ENCODE peak calls at places on chromosomes 1 and 21, in nine cellular contexts. Q is CD8-positive, alpha-beta T cell; V is uterus; F is astrocyte of the spinal cord; Y is pancreas; E is endodermal cell; D is mammary epithelial cell; T is endothelial cell; R is GM20000. L is an unnamed sample.

GRCh38 chr1:92784051-92784638 is 763 bp downstream of the EVI5 start:
- DNase-seq in Q (no peak), V (peak), F (peak), Y (peak), E (peak), D (peak), T (peak), R (peak), L (no peak)

GRCh38 chr21:36441715-36442114 is 38.2 kb downstream of the CLDN14 start:
- DNase-seq in Q (no peak), V (no peak), F (no peak), Y (no peak), E (no peak), D (no peak), T (no peak), R (no peak), L (no peak)

GRCh38 chr1:98963359-98963758 is 41.3 kb downstream of the PLPPR5 start:
- DNase-seq in Q (no peak), V (no peak), F (no peak), Y (no peak), E (no peak), D (no peak), T (no peak), R (no peak), L (no peak)

GRCh38 chr1:208928335-208928734 is 655.2 kb upstream of the CAMK1G start:
- DNase-seq in Q (no peak), V (no peak), F (no peak), Y (no peak), E (no peak), D (no peak), T (no peak), R (no peak), L (no peak)

GRCh38 chr1:50084389-50084788 is 24.3 kb upstream of the ELAVL4 start:
- DNase-seq in Q (no peak), V (no peak), F (no peak), Y (no peak), E (no peak), D (no peak), T (no peak), R (no peak), L (no peak)

GRCh38 chr1:32892368-32893197 is 6.3 kb downstream of the HPCA start:
- DNase-seq in Q (no peak), V (no peak), F (no peak), Y (no peak), E (peak), D (no peak), T (peak), R (peak), L (peak)

GRCh38 chr1:227734546-227734857 is 600 bp downstream of the JMJD4 start:
- DNase-seq in Q (no peak), V (no peak), F (no peak), Y (no peak), E (no peak), D (no peak), T (no peak), R (no peak), L (no peak)

GRCh38 chr1:183080406-183080805 is 57.2 kb downstream of the LAMC1 start:
- DNase-seq in Q (no peak), V (no peak), F (peak), Y (no peak), E (no peak), D (no peak), T (no peak), R (no peak), L (no peak)

GRCh38 chr1:200323856-200324400 is 85.9 kb downstream of the ZNF281 start:
- DNase-seq in Q (no peak), V (no peak), F (no peak), Y (no peak), E (no peak), D (peak), T (no peak), R (no peak), L (no peak)

GRCh38 chr1:66271216-66271903 is 262.6 kb upstream of the SGIP1 start:
- DNase-seq in Q (no peak), V (peak), F (peak), Y (peak), E (peak), D (peak), T (peak), R (peak), L (peak)

GRCh38 chr1:234878288-234878687 is 250.3 kb downstream of the TOMM20 start:
- DNase-seq in Q (no peak), V (no peak), F (no peak), Y (no peak), E (no peak), D (no peak), T (no peak), R (no peak), L (no peak)

GRCh38 chr1:74733616-74734484 is 898 bp downstream of the TYW3 start:
- DNase-seq in Q (no peak), V (no peak), F (peak), Y (peak), E (no peak), D (peak), T (peak), R (peak), L (peak)

GRCh38 chr1:153958961-153959260 is 499 bp upstream of the CRTC2 start:
- DNase-seq in Q (no peak), V (no peak), F (no peak), Y (no peak), E (no peak), D (no peak), T (no peak), R (no peak), L (no peak)

GRCh38 chr1:153956997-153957715 is 1.3 kb downstream of the CRTC2 start:
- DNase-seq in Q (no peak), V (no peak), F (no peak), Y (no peak), E (no peak), D (no peak), T (no peak), R (no peak), L (no peak)

GRCh38 chr1:153959454-153959853 is 1.0 kb upstream of the CRTC2 start:
- DNase-seq in Q (no peak), V (no peak), F (no peak), Y (no peak), E (peak), D (no peak), T (no peak), R (no peak), L (no peak)

GRCh38 chr1:153957744-153958110 is 685 bp downstream of the CRTC2 start:
- DNase-seq in Q (no peak), V (no peak), F (peak), Y (no peak), E (no peak), D (peak), T (no peak), R (peak), L (no peak)

DNA sequence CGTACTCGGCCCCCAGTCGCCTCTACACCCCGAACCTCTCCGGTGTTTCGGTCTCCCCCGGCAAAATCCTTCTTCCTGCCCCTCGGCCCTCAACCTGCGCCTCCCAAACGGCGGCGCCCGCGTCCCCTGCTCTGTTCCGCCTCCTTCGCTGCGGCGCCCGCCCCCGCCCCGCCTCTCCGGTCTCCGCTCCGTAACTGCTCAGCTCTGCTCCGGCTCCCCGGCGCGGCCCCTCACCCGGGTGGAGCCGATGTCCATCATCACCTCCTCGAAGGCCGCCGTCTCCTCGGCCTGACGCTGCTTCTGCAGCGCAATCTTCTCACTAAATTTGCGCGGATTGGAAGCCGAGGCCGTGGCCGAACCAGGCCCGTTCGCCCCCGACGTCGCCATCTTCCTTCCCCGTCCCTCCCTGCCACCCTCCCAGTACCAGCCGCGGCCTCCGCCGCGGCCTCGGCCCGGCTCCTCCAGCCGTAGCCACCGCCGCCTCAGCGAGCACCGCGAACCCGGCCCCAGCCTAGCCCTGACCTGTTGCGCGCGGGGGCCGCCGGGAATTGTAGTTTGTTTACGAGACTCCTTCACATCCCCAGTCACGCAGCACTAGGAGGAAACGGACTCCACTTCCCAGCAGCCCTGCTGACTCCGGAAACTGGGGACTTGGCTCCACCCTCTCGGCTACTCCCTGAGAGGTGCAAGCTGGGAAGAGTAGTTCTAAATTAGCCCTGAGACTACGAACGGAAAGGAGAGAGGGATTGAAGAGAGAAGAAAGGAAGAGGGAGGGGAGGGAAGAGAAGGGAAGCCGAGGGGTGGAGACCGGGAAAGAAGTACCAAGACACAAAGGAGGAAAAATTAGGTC is at the start of gene CRTC2:
- DNase-seq in Q (peak), V (peak), F (peak), Y (peak), E (peak), D (peak), T (peak), R (peak), L (peak)
- TF ChIP-seq CTCF in Q (no peak), V (no peak), F (no peak), Y (no peak), E (no peak), D (no peak), T (no peak), R (peak), L (no peak)

DNA sequence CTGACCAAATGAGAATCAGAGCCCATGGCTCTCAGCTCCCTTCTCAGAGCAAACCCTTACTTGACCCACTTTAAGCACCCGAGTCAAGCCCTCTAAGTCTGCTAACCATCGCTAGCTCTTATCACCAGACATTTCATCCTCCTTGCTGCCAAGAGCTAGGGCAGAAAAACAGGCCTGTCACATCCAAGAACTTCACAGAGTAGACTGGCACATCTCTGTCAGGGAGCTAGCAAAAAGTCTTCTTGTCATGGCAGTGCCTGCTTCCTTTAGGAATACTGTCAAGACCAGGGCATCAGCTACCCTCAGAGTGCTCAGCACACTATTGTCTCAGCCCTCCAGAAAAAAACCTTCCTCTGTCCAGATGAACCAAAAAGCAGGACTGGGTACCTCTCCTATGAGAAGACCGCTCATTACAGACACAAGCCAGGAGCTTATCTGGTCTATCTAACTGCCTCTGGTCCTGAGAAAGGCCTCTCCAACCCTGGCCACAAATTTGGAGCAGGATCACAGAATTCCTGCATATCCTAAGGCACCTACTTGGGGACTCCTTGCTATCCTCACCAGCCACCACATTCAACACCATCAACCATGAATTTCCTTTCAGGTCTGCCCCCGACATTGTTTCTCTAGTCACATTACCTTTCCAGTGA is 26.2 kb downstream of the ERI3 start:
- DNase-seq in Q (no peak), V (no peak), F (no peak), Y (no peak), E (no peak), D (no peak), T (no peak), R (no peak), L (no peak)
- TF ChIP-seq CTCF in Q (no peak), V (no peak), F (no peak), Y (no peak), E (no peak), D (no peak), T (no peak), R (no peak), L (no peak)

DNA sequence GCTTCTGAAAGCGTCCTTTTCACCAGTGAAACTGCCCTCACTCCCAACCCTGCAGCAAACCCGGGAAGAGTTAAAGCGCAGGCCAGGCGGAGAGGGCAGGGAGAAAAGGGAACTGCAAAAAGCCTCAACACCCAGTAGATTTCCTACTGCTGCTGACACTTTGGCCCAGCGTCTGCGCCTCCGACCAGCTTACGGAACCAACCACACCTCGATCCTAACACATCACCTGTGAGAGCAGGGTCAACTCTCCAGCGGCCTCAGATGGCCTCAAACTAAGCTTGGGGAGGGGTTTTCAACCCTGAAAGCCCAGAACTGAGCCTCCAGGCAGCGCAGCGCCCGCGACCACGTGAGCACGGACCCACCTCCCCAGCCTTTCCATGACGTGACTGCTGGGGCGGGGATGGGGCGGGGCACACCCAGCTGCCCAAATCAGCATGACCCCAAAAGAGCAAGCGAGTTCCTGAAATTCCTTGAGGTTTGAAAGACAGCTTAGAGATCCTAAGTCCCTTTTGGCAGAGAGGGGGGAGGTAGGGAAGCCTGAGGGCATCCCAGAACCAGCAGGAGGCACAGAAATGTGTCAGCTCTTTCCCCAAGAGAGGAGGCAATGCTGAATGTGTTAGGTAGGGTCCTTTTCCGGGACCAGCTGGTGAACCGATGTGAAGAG is 59.1 kb downstream of the ITPKB start:
- DNase-seq in Q (peak), V (peak), F (peak), Y (peak), E (peak), D (no peak), T (peak), R (peak), L (peak)
- TF ChIP-seq CTCF in Q (no peak), V (no peak), F (no peak), Y (no peak), E (no peak), D (no peak), T (no peak), R (no peak), L (no peak)

DNA sequence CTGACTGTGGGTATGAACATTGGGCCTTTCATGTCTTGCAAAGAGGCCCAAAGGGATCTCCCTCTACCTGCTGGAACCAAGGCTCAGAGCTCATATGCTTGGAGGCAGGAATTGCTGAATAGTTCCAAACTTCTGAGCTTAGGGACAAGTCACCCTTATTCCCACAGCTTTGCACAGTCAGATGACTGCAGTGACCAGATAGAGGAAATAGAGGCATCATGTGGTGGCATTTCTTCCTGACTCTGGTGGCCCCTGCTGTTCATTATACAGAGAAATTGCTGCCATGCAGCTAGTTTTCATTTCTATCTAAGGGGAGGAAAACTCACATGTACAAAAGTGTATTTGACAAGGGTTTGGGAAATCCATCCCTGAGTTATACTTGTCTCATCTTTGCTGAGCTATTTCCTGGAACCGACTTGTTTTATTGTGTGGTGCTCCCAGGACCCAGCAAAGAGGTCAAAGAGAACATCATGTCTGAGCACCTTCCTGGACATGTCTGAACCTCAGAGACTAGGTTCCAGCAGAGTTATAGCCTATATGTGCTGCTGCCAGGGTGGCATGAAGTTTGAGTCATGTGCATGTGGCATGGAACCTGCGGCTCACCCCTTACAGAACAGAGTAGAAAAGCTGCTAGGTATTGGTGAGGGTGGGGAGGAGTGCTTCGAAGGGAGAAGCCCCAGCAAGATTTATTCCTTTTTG is 131.2 kb downstream of the PIK3R3 start:
- DNase-seq in Q (no peak), V (no peak), F (no peak), Y (no peak), E (peak), D (no peak), T (no peak), R (no peak), L (no peak)
- TF ChIP-seq CTCF in Q (no peak), V (no peak), F (no peak), Y (no peak), E (no peak), D (no peak), T (no peak), R (no peak), L (no peak)

L was measured in neural crest cell.